ENCODE peak calls at places on chromosomes 13 and 19, in five cellular contexts. V is K562, A is SK-N-SH, L is GM12878, Q is HepG2. G is an unnamed sample.

GRCh38 chr13:111370570-111371150 is 50.2 kb downstream of the TEX29 start:
- DNase-seq in V (no peak), A (no peak), L (no peak), Q (no peak), G (no peak)

GRCh38 chr13:112575295-112575622 is 12.7 kb downstream of the TUBGCP3 start:
- DNase-seq in V (no peak), A (no peak), L (no peak), Q (no peak), G (no peak)

GRCh38 chr19:41641879-41642485 is 15.1 kb upstream of the CEACAM4 start:
- DNase-seq in V (peak), A (peak), L (peak), Q (peak), G (peak)

GRCh38 chr13:97229699-97230098 is 7.6 kb downstream of the MBNL2 start:
- DNase-seq in V (no peak), A (no peak), L (no peak), Q (no peak), G (no peak)

GRCh38 chr13:49098771-49099512 is 121.2 kb upstream of the MLNR start:
- DNase-seq in V (no peak), A (peak), L (no peak), Q (no peak), G (peak)

GRCh38 chr19:41131186-41131585 is 17.0 kb downstream of the CYP2F1 start:
- DNase-seq in V (no peak), A (no peak), L (no peak), Q (no peak), G (no peak)

GRCh38 chr13:101514695-101515275 is 62.3 kb downstream of the ITGBL1 start:
- DNase-seq in V (peak), A (peak), L (no peak), Q (peak), G (no peak)

GRCh38 chr13:106083620-106084350 is 451.7 kb downstream of the EFNB2 start:
- DNase-seq in V (no peak), A (peak), L (no peak), Q (peak), G (no peak)

GRCh38 chr13:105918842-105919741 is 616.4 kb downstream of the EFNB2 start:
- DNase-seq in V (no peak), A (peak), L (no peak), Q (peak), G (no peak)

GRCh38 chr13:104592127-104592526 is 1525.9 kb upstream of the SLC10A2 start:
- DNase-seq in V (no peak), A (no peak), L (no peak), Q (no peak), G (no peak)

GRCh38 chr13:43693639-43694038 is 93.1 kb downstream of the ENOX1 start:
- DNase-seq in V (no peak), A (no peak), L (no peak), Q (no peak), G (no peak)

GRCh38 chr19:17109300-17109699 is 33.7 kb downstream of the MYO9B start:
- DNase-seq in V (no peak), A (no peak), L (no peak), Q (no peak), G (no peak)

GRCh38 chr13:50735071-50735470 is 108.4 kb downstream of the DLEU7 start:
- DNase-seq in V (no peak), A (no peak), L (no peak), Q (no peak), G (no peak)

GRCh38 chr13:33728271-33729037 is 89.5 kb upstream of the RFC3 start:
- DNase-seq in V (no peak), A (no peak), L (peak), Q (no peak), G (peak)

GRCh38 chr19:6825076-6825774 is 52.7 kb downstream of the VAV1 start:
- DNase-seq in V (no peak), A (no peak), L (no peak), Q (no peak), G (no peak)

GRCh38 chr13:48398450-48399095 is 14.3 kb downstream of the LPAR6 start:
- DNase-seq in V (no peak), A (no peak), L (no peak), Q (no peak), G (no peak)

GRCh38 chr13:98938801-98939200 is 39.1 kb downstream of the DOCK9 start:
- DNase-seq in V (no peak), A (no peak), L (no peak), Q (no peak), G (no peak)

GRCh38 chr13:74841123-74841522 is 640.8 kb downstream of the TBC1D4 start:
- DNase-seq in V (no peak), A (no peak), L (no peak), Q (no peak), G (no peak)

GRCh38 chr13:39976481-39976880 is 321.0 kb downstream of the COG6 start:
- DNase-seq in V (no peak), A (no peak), L (no peak), Q (no peak), G (no peak)

GRCh38 chr19:14496849-14497346 is 971 bp upstream of the GIPC1 start:
- DNase-seq in V (no peak), A (no peak), L (no peak), Q (no peak), G (no peak)

GRCh38 chr19:17348700-17349099 is 11.3 kb downstream of the GTPBP3 start:
- DNase-seq in V (peak), A (peak), L (no peak), Q (peak), G (no peak)

GRCh38 chr19:13056052-13056660 is 46.5 kb downstream of the LYL1 start:
- DNase-seq in V (no peak), A (peak), L (no peak), Q (no peak), G (no peak)

GRCh38 chr19:13894552-13894951 is 11.4 kb downstream of the BRME1 start:
- DNase-seq in V (no peak), A (no peak), L (no peak), Q (no peak), G (no peak)

GRCh38 chr19:19064098-19064722 is 416 bp downstream of the SLC25A42 start:
- DNase-seq in V (no peak), A (peak), L (no peak), Q (no peak), G (peak)

GRCh38 chr13:70080030-70080429 is 27.6 kb upstream of the ATXN8OS start:
- DNase-seq in V (no peak), A (peak), L (no peak), Q (no peak), G (no peak)

GRCh38 chr19:2058570-2059421 is 7.8 kb upstream of the MKNK2 start:
- DNase-seq in V (no peak), A (no peak), L (no peak), Q (no peak), G (no peak)
- TF ChIP-seq GABPA in V (no peak), A (no peak), L (no peak), Q (no peak), G (no peak)

GRCh38 chr19:46863818-46864629 is 3.2 kb downstream of the ARHGAP35 start:
- DNase-seq in V (no peak), A (peak), L (no peak), Q (peak), G (no peak)
- H3K4me3 ChIP-seq in V (peak), A (peak), L (peak), Q (peak), G (no peak)

GRCh38 chr19:35797663-35798062 is 15.0 kb downstream of the PRODH2 start:
- DNase-seq in V (peak), A (no peak), L (no peak), Q (no peak), G (no peak)
- TF ChIP-seq REST in V (no peak), A (no peak), L (no peak), Q (no peak), G (no peak)

DNA sequence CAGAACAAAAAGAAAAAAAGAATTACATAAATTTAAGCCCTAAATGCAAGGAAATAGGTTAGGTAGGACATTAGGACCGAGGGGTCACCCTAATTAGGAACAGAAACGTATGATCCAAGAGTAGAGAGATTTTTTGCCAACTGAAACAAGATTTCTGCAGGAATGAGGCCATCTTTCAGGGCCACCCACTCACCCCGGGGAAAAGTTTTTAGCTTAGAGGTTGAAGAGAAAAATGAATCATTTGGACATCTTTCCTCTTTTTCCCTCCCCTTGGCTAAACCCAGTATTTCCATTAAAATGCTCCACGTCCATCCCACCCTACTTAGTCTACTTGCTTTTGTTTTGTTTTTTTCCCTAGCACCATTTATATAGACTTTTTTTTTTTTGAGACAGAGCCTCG is 10.6 kb upstream of the PNMA8A start:
- DNase-seq in V (no peak), A (no peak), L (no peak), Q (no peak), G (no peak)
- TF ChIP-seq GABPA in V (no peak), A (no peak), L (no peak), Q (no peak), G (no peak)

G was measured in HL-60.